ENCODE peak calls at places on chromosome 22, in six cellular contexts. D, X, A, T, R and U are unnamed samples.

GRCh38 chr22:17647996-17648395 is 9.4 kb downstream of the BCL2L13 start:
- DNase-seq in D (no peak), R (no peak), X (no peak), T (no peak), A (no peak), U (no peak)

GRCh38 chr22:41780714-41781507 is 19.6 kb upstream of the CCDC134 start:
- DNase-seq in T (no peak), R (peak), X (no peak), A (peak), D (peak), U (peak)

GRCh38 chr22:20238567-20239062 is 29.5 kb downstream of the RTN4R start:
- DNase-seq in D (no peak), R (peak), X (no peak), A (peak), T (peak), U (peak)

GRCh38 chr22:37032535-37033460 is 13.3 kb downstream of the MPST start:
- DNase-seq in X (no peak), D (peak), A (no peak), R (no peak), T (no peak), U (no peak)

GRCh38 chr22:19233189-19233661 is 54.7 kb upstream of the SLC25A1 start:
- DNase-seq in T (no peak), A (no peak), X (no peak), D (no peak), R (no peak), U (no peak)

GRCh38 chr22:19713650-19714319 is 518 bp upstream of the SEPTIN5 start:
- DNase-seq in T (peak), D (no peak), R (no peak), X (no peak), A (no peak), U (no peak)

GRCh38 chr22:25102722-25103121 is 96.9 kb upstream of the CRYBB3 start:
- DNase-seq in X (no peak), R (no peak), D (no peak), T (no peak), A (no peak), U (no peak)

GRCh38 chr22:50730013-50730891 is 7.8 kb upstream of the ACR start:
- DNase-seq in X (no peak), T (no peak), A (no peak), R (no peak), D (no peak), U (no peak)

GRCh38 chr22:50548913-50549790 is 3.5 kb downstream of the KLHDC7B start:
- DNase-seq in T (no peak), X (no peak), R (no peak), A (no peak), D (no peak), U (no peak)

GRCh38 chr22:22058649-22059475 is 76.3 kb upstream of the TOP3B start:
- DNase-seq in A (no peak), R (no peak), X (no peak), T (no peak), D (no peak), U (no peak)

GRCh38 chr22:40618400-40618799 is 18.1 kb downstream of the MRTFA start:
- DNase-seq in X (no peak), R (no peak), T (no peak), D (no peak), A (no peak), U (no peak)

GRCh38 chr22:28647216-28647615 is 32.4 kb downstream of the TTC28 start:
- DNase-seq in D (no peak), X (no peak), T (no peak), A (no peak), R (no peak), U (no peak)

DNA sequence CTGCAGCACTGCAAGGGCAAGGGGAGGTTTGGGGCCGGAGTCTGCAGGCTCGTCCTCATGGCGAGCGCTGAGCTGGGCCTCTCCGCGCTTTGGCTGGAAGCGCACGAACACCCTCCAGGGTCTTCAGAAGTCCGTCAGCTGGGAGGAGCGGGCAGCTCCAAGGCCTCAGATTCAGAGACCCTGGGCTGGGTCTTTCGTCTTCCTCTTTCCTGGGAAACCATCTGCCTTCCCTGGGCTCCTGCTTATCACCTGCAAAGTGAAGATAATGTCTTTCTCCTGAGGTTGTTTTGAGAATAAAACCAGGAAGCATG is 525.6 kb downstream of the BRD1 start:
- DNase-seq in X (no peak), D (no peak), R (no peak), T (no peak), A (no peak), U (no peak)
- TF ChIP-seq CTCF in X (no peak), D (no peak), R (no peak), T (no peak), A (no peak), U (no peak)

GRCh38 chr22:31821572-31821971 is 67.8 kb downstream of the DEPDC5 start:
- DNase-seq in A (no peak), X (no peak), D (no peak), T (no peak), R (no peak), U (no peak)

GRCh38 chr22:31816750-31817149 is 62.9 kb downstream of the DEPDC5 start:
- DNase-seq in X (no peak), T (no peak), R (no peak), A (no peak), D (no peak), U (no peak)

GRCh38 chr22:31820655-31821054 is 66.8 kb downstream of the DEPDC5 start:
- DNase-seq in D (no peak), T (no peak), R (no peak), A (no peak), X (no peak), U (no peak)

GRCh38 chr22:31822523-31822922 is 68.7 kb downstream of the DEPDC5 start:
- DNase-seq in X (no peak), R (no peak), A (no peak), D (no peak), T (no peak), U (no peak)

DNA sequence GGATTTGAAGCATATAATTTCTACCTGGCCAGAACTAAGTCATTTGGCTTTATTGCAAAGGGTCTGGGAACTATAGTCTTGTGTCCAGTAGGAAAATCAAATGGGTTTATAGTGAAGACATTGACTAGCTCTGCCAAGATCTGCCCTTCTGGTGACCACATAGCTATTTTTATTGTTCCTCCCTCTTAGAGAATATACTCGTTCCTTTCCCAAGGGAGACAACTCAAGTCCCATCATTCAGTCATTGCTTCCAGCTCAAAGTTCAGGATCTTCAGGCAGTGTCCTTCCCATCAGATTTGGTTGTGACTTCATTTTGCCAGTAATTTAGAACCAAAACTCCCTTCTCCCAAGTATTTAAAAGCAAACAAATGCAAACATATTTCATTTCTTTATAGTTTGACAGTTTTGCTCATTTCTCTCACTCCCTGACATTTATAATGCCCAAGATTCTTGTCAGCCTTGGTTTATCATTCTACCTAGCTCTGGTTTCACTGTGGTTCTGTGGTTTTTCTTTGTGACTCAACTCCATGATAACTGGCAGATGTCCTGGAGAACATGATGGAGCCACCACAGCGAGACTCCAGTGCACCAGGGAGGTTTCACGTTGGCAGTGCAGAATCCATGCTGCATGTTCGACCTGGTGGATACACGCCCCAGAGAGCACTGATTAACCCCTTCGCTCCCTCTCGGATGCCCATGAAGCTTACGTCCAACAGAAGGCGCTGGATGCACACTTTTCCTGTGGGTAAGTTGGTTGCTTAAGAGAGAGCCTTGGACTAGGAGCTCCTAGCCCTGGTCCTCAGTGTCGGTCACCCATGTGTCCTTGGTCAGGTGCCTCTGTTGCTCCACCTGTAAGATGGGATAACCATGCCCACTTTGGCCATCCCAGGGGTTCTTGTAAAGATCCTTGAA is 64.9 kb downstream of the DEPDC5 start:
- DNase-seq in T (no peak), A (no peak), R (no peak), D (peak), X (no peak), U (no peak)
- TF ChIP-seq CTCF in T (no peak), A (no peak), R (no peak), D (peak), X (no peak), U (no peak)

GRCh38 chr22:27493797-27494196 is 307.8 kb downstream of the MN1 start:
- DNase-seq in D (no peak), T (no peak), A (no peak), X (no peak), R (no peak), U (no peak)

GRCh38 chr22:27491888-27492287 is 309.7 kb downstream of the MN1 start:
- DNase-seq in A (no peak), R (no peak), T (no peak), X (no peak), D (no peak), U (no peak)

GRCh38 chr22:27494821-27495220 is 306.7 kb downstream of the MN1 start:
- DNase-seq in A (no peak), R (no peak), D (no peak), T (peak), X (no peak), U (no peak)

GRCh38 chr22:27492566-27493201 is 308.9 kb downstream of the MN1 start:
- DNase-seq in R (no peak), D (no peak), X (no peak), A (no peak), T (no peak), U (no peak)

DNA sequence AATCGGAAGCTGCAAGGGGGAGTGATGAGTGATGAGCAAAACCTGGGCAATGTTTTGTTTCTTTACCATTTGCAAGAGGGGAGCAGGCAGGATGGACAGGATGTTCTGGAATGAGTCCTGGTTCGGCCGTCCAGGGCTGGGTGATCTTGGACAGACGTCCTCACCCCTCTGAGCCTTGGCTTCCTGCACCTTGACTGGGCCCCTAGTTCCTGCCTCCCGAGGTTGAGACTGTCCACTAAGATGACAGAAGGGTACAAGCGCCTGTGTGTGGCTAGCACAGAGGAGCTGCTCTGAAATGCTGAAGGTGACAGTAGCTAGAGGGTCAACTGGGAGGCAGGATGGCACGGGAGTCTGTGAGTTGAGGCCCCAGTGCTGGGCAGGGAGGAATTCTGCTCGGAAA is 306.2 kb downstream of the MN1 start:
- DNase-seq in D (no peak), T (no peak), A (no peak), X (no peak), R (no peak), U (no peak)
- TF ChIP-seq CTCF in D (no peak), T (no peak), A (no peak), X (no peak), R (no peak), U (no peak)

GRCh38 chr22:46113110-46113909 is 37.0 kb upstream of the PPARA start:
- DNase-seq in A (no peak), D (no peak), X (no peak), T (no peak), R (peak), U (no peak)

GRCh38 chr22:46110215-46110614 is 40.1 kb upstream of the PPARA start:
- DNase-seq in T (no peak), R (no peak), A (no peak), D (peak), X (no peak), U (no peak)

GRCh38 chr22:46112405-46112804 is 37.9 kb upstream of the PPARA start:
- DNase-seq in R (no peak), D (no peak), T (no peak), X (no peak), A (no peak), U (no peak)

GRCh38 chr22:46109474-46110003 is 40.8 kb upstream of the PPARA start:
- DNase-seq in T (no peak), X (no peak), R (no peak), D (no peak), A (no peak), U (no peak)

DNA sequence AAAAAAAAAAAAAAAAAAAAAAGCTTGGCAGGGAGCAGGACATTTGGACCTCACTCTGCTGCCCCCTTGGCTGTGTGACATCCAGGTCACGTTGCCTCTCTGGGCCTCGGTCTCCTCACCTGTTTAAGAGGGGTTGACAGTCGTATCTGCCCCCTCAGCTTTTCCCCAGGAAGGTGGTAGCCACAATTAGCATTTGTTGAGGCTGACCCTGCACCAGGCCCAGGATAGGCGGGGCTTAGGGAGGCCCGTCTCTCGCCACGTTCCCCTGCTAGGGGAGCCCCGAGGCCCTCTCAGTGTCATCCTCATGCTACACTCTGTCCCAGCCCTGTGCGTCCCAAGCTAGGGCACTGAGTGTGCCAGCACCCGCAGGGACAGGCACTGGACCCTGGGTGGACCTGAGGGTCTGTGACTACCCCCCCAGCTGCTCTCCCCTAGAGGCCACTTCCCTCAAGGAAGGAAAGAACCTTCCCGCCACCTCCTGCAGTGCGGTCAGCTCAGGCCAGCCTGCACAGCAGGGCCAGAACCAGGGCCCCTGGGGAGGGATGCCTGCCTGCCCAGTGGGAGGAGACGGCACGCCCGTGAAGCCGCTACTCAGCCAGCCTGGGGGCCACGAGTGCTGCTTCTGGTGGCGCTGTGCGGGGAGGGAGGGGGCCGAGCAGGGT is 38.5 kb upstream of the PPARA start:
- DNase-seq in X (no peak), T (peak), A (no peak), D (no peak), R (peak), U (no peak)
- TF ChIP-seq CTCF in X (no peak), T (no peak), A (no peak), D (no peak), R (no peak), U (no peak)

GRCh38 chr22:43926349-43926710 is 2.7 kb downstream of the PNPLA3 start:
- DNase-seq in T (no peak), D (no peak), A (no peak), R (no peak), X (no peak), U (no peak)

GRCh38 chr22:43923191-43923590 is 414 bp upstream of the PNPLA3 start:
- DNase-seq in A (no peak), R (no peak), D (peak), T (no peak), X (no peak), U (no peak)

GRCh38 chr22:43925433-43926348 is 2.1 kb downstream of the PNPLA3 start:
- DNase-seq in D (no peak), T (peak), R (no peak), X (no peak), A (no peak), U (no peak)

GRCh38 chr22:43922123-43922522 is 1.5 kb upstream of the PNPLA3 start:
- DNase-seq in T (no peak), A (no peak), D (no peak), X (no peak), R (no peak), U (no peak)

DNA sequence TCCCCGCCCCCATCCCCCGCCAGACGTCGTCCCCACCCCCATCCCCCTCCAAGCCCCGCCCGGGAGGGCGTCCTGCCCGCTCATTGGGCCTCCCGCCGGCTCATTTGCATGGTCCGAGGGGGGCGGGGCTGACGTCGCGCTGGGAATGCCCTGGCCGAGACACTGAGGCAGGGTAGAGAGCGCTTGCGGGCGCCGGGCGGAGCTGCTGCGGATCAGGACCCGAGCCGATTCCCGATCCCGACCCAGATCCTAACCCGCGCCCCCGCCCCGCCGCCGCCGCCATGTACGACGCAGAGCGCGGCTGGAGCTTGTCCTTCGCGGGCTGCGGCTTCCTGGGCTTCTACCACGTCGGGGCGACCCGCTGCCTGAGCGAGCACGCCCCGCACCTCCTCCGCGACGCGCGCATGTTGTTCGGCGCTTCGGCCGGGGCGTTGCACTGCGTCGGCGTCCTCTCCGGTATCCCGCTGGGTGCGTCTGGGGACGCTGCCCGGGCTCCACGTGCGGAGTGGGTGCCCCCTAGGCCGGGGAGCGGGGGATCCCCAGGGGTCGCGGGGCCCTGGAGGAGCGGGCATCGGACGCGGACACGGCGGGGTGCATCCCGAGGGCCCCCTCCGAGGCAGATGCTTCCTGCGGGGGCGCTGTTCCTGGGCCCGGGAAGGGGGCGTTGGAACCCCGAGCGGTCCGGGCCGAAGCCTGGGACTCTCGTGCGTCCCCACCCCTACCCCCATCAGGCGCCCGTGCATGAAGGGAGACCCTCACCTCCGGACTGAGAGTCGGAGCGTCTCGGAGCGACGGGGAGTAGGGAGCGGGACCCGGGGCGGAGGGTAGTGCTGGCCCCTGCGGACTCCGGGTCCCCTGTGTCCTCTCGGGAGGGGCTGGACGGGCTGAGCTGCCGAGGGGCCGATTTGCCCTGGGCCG is at the start of gene PNPLA3:
- DNase-seq in A (no peak), R (peak), D (peak), T (peak), X (peak), U (peak)
- TF ChIP-seq CTCF in A (no peak), R (no peak), D (peak), T (peak), X (peak), U (no peak)

GRCh38 chr22:23357028-23357427 is 176.7 kb downstream of the BCR start:
- DNase-seq in T (no peak), D (no peak), R (no peak), X (no peak), A (no peak), U (no peak)

GRCh38 chr22:23356094-23356493 is 175.8 kb downstream of the BCR start:
- DNase-seq in X (no peak), T (no peak), A (no peak), D (no peak), R (no peak), U (no peak)

GRCh38 chr22:23363683-23364082 is 183.4 kb downstream of the BCR start:
- DNase-seq in D (no peak), A (no peak), R (no peak), X (no peak), T (no peak), U (no peak)

GRCh38 chr22:23361676-23362075 is 181.4 kb downstream of the BCR start:
- DNase-seq in D (no peak), T (no peak), A (no peak), X (no peak), R (no peak), U (no peak)

GRCh38 chr22:23359583-23360123 is 179.3 kb downstream of the BCR start:
- DNase-seq in A (no peak), R (no peak), X (no peak), D (no peak), T (no peak), U (no peak)
- TF ChIP-seq CTCF in A (no peak), R (no peak), X (no peak), D (no peak), T (no peak), U (no peak)

DNA sequence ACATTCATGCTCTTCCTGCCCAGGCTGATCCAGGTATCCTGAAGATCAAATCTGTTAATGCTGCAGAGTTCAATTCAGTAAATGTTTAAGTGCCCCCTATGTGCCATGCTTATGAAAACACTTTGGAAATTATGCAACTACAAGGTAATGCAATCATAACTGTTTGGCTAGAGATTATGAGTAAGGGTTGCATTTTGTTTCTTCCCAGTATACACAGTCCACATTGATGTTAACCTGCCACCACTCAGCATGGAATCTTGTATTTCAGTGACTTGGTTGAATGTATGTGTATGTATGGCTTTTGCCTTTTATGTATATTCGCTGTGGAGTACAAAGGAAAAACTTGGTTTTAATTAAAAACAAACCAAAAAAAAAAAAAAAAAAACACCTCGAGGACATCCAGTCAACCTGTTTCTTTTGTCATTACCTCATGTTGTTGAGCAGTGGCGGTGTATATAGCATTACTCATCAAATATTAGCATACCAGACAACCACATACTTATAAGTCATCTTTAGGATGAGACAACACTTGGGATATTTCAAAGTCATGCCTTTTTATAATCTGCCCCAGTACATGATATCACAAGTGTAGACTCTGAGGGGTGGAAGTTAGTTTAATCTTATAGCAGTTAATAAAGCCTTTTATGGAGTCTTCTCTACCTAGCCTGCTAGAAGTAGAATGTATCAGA is 86.1 kb upstream of the HORMAD2 start:
- DNase-seq in D (peak), T (no peak), A (no peak), X (no peak), R (no peak), U (no peak)
- TF ChIP-seq CTCF in D (peak), T (no peak), A (no peak), X (peak), R (no peak), U (no peak)